ENCODE peak calls at places on chromosomes 3 and 15, in seven cellular contexts. One of them, this sample, is unnamed.

GRCh38 chr3:34011171-34012101 is 213.0 kb downstream of the PDCD6IP start:
- DNase-seq in left ventricle myocardium inferior: no peak
- DNase-seq in transverse colon: no peak
- DNase-seq in ovary: no peak
- DNase-seq in body of pancreas: no peak
- DNase-seq in psoas muscle: no peak
- DNase-seq in heart left ventricle: no peak
- DNase-seq in this sample: no peak

GRCh38 chr3:26623409-26624208 is 1.0 kb downstream of the LRRC3B start:
- DNase-seq in ovary: no peak
- DNase-seq in heart left ventricle: no peak
- DNase-seq in body of pancreas: no peak
- DNase-seq in left ventricle myocardium inferior: no peak
- DNase-seq in psoas muscle: no peak
- DNase-seq in transverse colon: no peak
- DNase-seq in this sample: no peak

GRCh38 chr3:151305778-151306157 is 10.9 kb downstream of the GPR87 start:
- DNase-seq in ovary: no peak
- DNase-seq in left ventricle myocardium inferior: no peak
- DNase-seq in heart left ventricle: no peak
- DNase-seq in transverse colon: no peak
- DNase-seq in body of pancreas: no peak
- DNase-seq in psoas muscle: no peak
- DNase-seq in this sample: no peak

GRCh38 chr3:66565301-66565700 is 64.5 kb upstream of the LRIG1 start:
- DNase-seq in psoas muscle: no peak
- DNase-seq in ovary: no peak
- DNase-seq in transverse colon: no peak
- DNase-seq in body of pancreas: no peak
- DNase-seq in heart left ventricle: no peak
- DNase-seq in left ventricle myocardium inferior: no peak
- DNase-seq in this sample: no peak

GRCh38 chr3:5314897-5315296 is 127.4 kb downstream of the EDEM1 start:
- DNase-seq in heart left ventricle: no peak
- DNase-seq in body of pancreas: no peak
- DNase-seq in psoas muscle: no peak
- DNase-seq in left ventricle myocardium inferior: no peak
- DNase-seq in transverse colon: no peak
- DNase-seq in ovary: no peak
- DNase-seq in this sample: no peak

GRCh38 chr3:186609247-186609868 is 3.5 kb upstream of the AHSG start:
- DNase-seq in ovary: no peak
- DNase-seq in left ventricle myocardium inferior: no peak
- DNase-seq in body of pancreas: peak; percentile 69
- DNase-seq in psoas muscle: no peak
- DNase-seq in transverse colon: no peak
- DNase-seq in heart left ventricle: no peak
- DNase-seq in this sample: no peak

GRCh38 chr3:128846501-128846900 is 32.9 kb upstream of the ACAD9 start:
- DNase-seq in transverse colon: no peak
- DNase-seq in ovary: no peak
- DNase-seq in psoas muscle: no peak
- DNase-seq in heart left ventricle: no peak
- DNase-seq in left ventricle myocardium inferior: no peak
- DNase-seq in body of pancreas: no peak
- DNase-seq in this sample: no peak

GRCh38 chr15:77538793-77539487 is 93.8 kb downstream of the LINGO1 start:
- DNase-seq in psoas muscle: no peak
- DNase-seq in body of pancreas: peak; percentile 95
- DNase-seq in heart left ventricle: peak; percentile 8
- DNase-seq in left ventricle myocardium inferior: no peak
- DNase-seq in transverse colon: peak; percentile 57
- DNase-seq in ovary: no peak
- DNase-seq in this sample: peak; percentile 58

GRCh38 chr15:24761704-24762302 is 86.2 kb downstream of the NPAP1 start:
- DNase-seq in psoas muscle: no peak
- DNase-seq in ovary: no peak
- DNase-seq in left ventricle myocardium inferior: no peak
- DNase-seq in transverse colon: no peak
- DNase-seq in body of pancreas: no peak
- DNase-seq in heart left ventricle: no peak
- DNase-seq in this sample: no peak

GRCh38 chr3:4935347-4935746 is 43.9 kb upstream of the BHLHE40 start:
- DNase-seq in left ventricle myocardium inferior: no peak
- DNase-seq in psoas muscle: no peak
- DNase-seq in ovary: no peak
- DNase-seq in transverse colon: no peak
- DNase-seq in heart left ventricle: no peak
- DNase-seq in body of pancreas: no peak
- DNase-seq in this sample: no peak

GRCh38 chr15:96693990-96694517 is 363.6 kb downstream of the NR2F2 start:
- DNase-seq in left ventricle myocardium inferior: no peak
- DNase-seq in body of pancreas: no peak
- DNase-seq in transverse colon: no peak
- DNase-seq in psoas muscle: no peak
- DNase-seq in heart left ventricle: no peak
- DNase-seq in ovary: no peak
- DNase-seq in this sample: no peak

GRCh38 chr3:143307613-143308183 is 188.1 kb downstream of the CHST2 start:
- DNase-seq in body of pancreas: no peak
- DNase-seq in transverse colon: no peak
- DNase-seq in heart left ventricle: peak; percentile 40
- DNase-seq in psoas muscle: no peak
- DNase-seq in ovary: peak; percentile 23
- DNase-seq in left ventricle myocardium inferior: no peak
- DNase-seq in this sample: no peak

GRCh38 chr3:157094751-157095480 is 65.0 kb downstream of the CCNL1 start:
- DNase-seq in body of pancreas: no peak
- DNase-seq in transverse colon: no peak
- DNase-seq in psoas muscle: no peak
- DNase-seq in ovary: no peak
- DNase-seq in heart left ventricle: no peak
- DNase-seq in left ventricle myocardium inferior: no peak
- DNase-seq in this sample: no peak

GRCh38 chr15:94028809-94029208 is 202.6 kb upstream of the MCTP2 start:
- DNase-seq in psoas muscle: no peak
- DNase-seq in body of pancreas: no peak
- DNase-seq in ovary: no peak
- DNase-seq in transverse colon: no peak
- DNase-seq in left ventricle myocardium inferior: no peak
- DNase-seq in heart left ventricle: no peak
- DNase-seq in this sample: no peak

GRCh38 chr15:55694652-55695150 is 48.3 kb downstream of the PRTG start:
- DNase-seq in psoas muscle: no peak
- DNase-seq in left ventricle myocardium inferior: no peak
- DNase-seq in ovary: no peak
- DNase-seq in heart left ventricle: no peak
- DNase-seq in body of pancreas: no peak
- DNase-seq in transverse colon: no peak
- DNase-seq in this sample: no peak

GRCh38 chr15:37695719-37696118 is 238.7 kb upstream of the TMCO5A start:
- DNase-seq in body of pancreas: no peak
- DNase-seq in ovary: no peak
- DNase-seq in transverse colon: no peak
- DNase-seq in psoas muscle: no peak
- DNase-seq in heart left ventricle: no peak
- DNase-seq in left ventricle myocardium inferior: no peak
- DNase-seq in this sample: no peak

GRCh38 chr15:94480289-94480834 is 249.0 kb downstream of the MCTP2 start:
- DNase-seq in transverse colon: no peak
- DNase-seq in body of pancreas: no peak
- DNase-seq in heart left ventricle: no peak
- DNase-seq in ovary: no peak
- DNase-seq in psoas muscle: no peak
- DNase-seq in left ventricle myocardium inferior: no peak
- DNase-seq in this sample: no peak

GRCh38 chr15:44780608-44781007 is 44.3 kb downstream of the TRIM69 start:
- DNase-seq in psoas muscle: no peak
- DNase-seq in heart left ventricle: no peak
- DNase-seq in transverse colon: no peak
- DNase-seq in ovary: no peak
- DNase-seq in body of pancreas: no peak
- DNase-seq in left ventricle myocardium inferior: no peak
- DNase-seq in this sample: no peak

GRCh38 chr15:78112551-78112950 is 18.7 kb downstream of the CIB2 start:
- DNase-seq in left ventricle myocardium inferior: no peak
- DNase-seq in heart left ventricle: no peak
- DNase-seq in ovary: no peak
- DNase-seq in psoas muscle: no peak
- DNase-seq in body of pancreas: no peak
- DNase-seq in transverse colon: no peak
- DNase-seq in this sample: no peak

GRCh38 chr3:113018461-113019181 is 27.8 kb downstream of the GTPBP8 start:
- DNase-seq in psoas muscle: no peak
- DNase-seq in transverse colon: no peak
- DNase-seq in left ventricle myocardium inferior: no peak
- DNase-seq in ovary: no peak
- DNase-seq in heart left ventricle: no peak
- DNase-seq in body of pancreas: no peak
- DNase-seq in this sample: no peak

GRCh38 chr3:185540705-185541104 is 11.7 kb downstream of the LIPH start:
- DNase-seq in ovary: no peak
- DNase-seq in psoas muscle: no peak
- DNase-seq in heart left ventricle: no peak
- DNase-seq in left ventricle myocardium inferior: no peak
- DNase-seq in body of pancreas: no peak
- DNase-seq in transverse colon: no peak
- DNase-seq in this sample: no peak

GRCh38 chr15:99438691-99439523 is 126.9 kb upstream of the MEF2A start:
- DNase-seq in ovary: peak; percentile 56
- DNase-seq in left ventricle myocardium inferior: no peak
- DNase-seq in transverse colon: peak; percentile 6
- DNase-seq in psoas muscle: no peak
- DNase-seq in body of pancreas: no peak
- DNase-seq in heart left ventricle: no peak
- DNase-seq in this sample: peak; percentile 17

GRCh38 chr3:116897382-116897781 is 187.8 kb downstream of the TUSC7 start:
- DNase-seq in ovary: no peak
- DNase-seq in transverse colon: no peak
- DNase-seq in heart left ventricle: no peak
- DNase-seq in left ventricle myocardium inferior: no peak
- DNase-seq in body of pancreas: no peak
- DNase-seq in psoas muscle: no peak
- DNase-seq in this sample: no peak

GRCh38 chr3:124860599-124860998 is 26.6 kb downstream of the ITGB5 start:
- DNase-seq in heart left ventricle: peak; percentile 89
- DNase-seq in ovary: no peak
- DNase-seq in body of pancreas: peak; percentile 70
- DNase-seq in psoas muscle: peak; percentile 78
- DNase-seq in left ventricle myocardium inferior: peak; percentile 48
- DNase-seq in transverse colon: peak; percentile 58
- DNase-seq in this sample: peak; percentile 87

GRCh38 chr3:16817201-16817600 is 67.6 kb upstream of the PLCL2 start:
- DNase-seq in body of pancreas: no peak
- DNase-seq in ovary: no peak
- DNase-seq in left ventricle myocardium inferior: no peak
- DNase-seq in psoas muscle: no peak
- DNase-seq in heart left ventricle: no peak
- DNase-seq in transverse colon: no peak
- DNase-seq in this sample: no peak

GRCh38 chr3:63969866-63970265 is 53.4 kb downstream of the PSMD6 start:
- DNase-seq in ovary: no peak
- DNase-seq in transverse colon: no peak
- DNase-seq in body of pancreas: no peak
- DNase-seq in heart left ventricle: no peak
- DNase-seq in left ventricle myocardium inferior: no peak
- DNase-seq in psoas muscle: no peak
- DNase-seq in this sample: no peak
- H3K4me1 ChIP-seq in ovary: peaks cover 9% of the 10 kb centered on the region
- H3K4me1 ChIP-seq in transverse colon: peaks cover 84% of the 10 kb centered on the region
- H3K4me1 ChIP-seq in body of pancreas: peaks cover 97% of the 10 kb centered on the region
- H3K4me1 ChIP-seq in heart left ventricle: peaks cover 70% of the 10 kb centered on the region
- H3K4me1 ChIP-seq in left ventricle myocardium inferior: peaks cover 72% of the 10 kb centered on the region
- H3K4me1 ChIP-seq in psoas muscle: peaks cover 68% of the 10 kb centered on the region
- H3K4me1 ChIP-seq in this sample: peaks cover 46% of the 10 kb centered on the region

DNA sequence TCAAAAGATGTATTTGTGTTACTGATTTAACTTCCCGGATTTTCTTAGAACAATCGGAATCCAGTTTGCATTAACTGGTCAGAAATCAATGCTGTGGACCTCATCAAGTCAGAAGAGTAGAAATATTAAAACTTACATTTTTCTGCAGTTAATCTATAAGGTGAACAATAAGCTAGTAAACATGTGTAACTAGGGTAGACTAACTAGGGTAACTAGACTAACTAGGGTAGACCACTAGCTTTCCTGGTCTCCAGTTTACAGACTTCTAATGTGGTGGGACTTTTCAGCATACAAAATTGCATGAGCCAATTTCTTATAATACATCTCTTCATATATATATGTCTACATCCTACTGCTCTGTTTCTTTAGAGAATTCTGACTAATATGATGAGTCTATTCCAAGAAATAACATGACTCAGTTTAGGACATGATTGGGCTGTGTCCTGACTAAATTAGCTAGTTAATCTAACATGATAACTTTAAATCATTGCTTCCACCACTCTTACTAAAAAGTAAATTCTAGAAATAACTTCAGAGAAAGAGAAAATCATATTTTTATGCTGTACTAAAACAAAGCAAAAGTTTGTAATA is 5.3 kb downstream of the PLSCR2 start:
- DNase-seq in ovary: no peak
- DNase-seq in body of pancreas: no peak
- DNase-seq in heart left ventricle: no peak
- DNase-seq in transverse colon: no peak
- DNase-seq in psoas muscle: no peak
- DNase-seq in left ventricle myocardium inferior: no peak
- DNase-seq in this sample: no peak
- H3K4me1 ChIP-seq in ovary: no peaks in the 10 kb centered on the region
- H3K4me1 ChIP-seq in body of pancreas: peaks cover 12% of the 10 kb centered on the region
- H3K4me1 ChIP-seq in heart left ventricle: peaks cover under 1% of the 10 kb centered on the region
- H3K4me1 ChIP-seq in transverse colon: peaks cover 6% of the 10 kb centered on the region
- H3K4me1 ChIP-seq in psoas muscle: no peaks in the 10 kb centered on the region
- H3K4me1 ChIP-seq in left ventricle myocardium inferior: peaks cover under 1% of the 10 kb centered on the region
- H3K4me1 ChIP-seq in this sample: peaks cover 2% of the 10 kb centered on the region

GRCh38 chr15:67782592-67782991 is 42.7 kb upstream of the SKOR1 start:
- DNase-seq in ovary: no peak
- DNase-seq in left ventricle myocardium inferior: no peak
- DNase-seq in body of pancreas: no peak
- DNase-seq in psoas muscle: no peak
- DNase-seq in transverse colon: no peak
- DNase-seq in heart left ventricle: no peak
- DNase-seq in this sample: no peak
- H3K4me1 ChIP-seq in ovary: no peaks in the 10 kb centered on the region
- H3K4me1 ChIP-seq in left ventricle myocardium inferior: no peaks in the 10 kb centered on the region
- H3K4me1 ChIP-seq in body of pancreas: peaks cover 13% of the 10 kb centered on the region
- H3K4me1 ChIP-seq in psoas muscle: no peaks in the 10 kb centered on the region
- H3K4me1 ChIP-seq in transverse colon: no peaks in the 10 kb centered on the region
- H3K4me1 ChIP-seq in heart left ventricle: no peaks in the 10 kb centered on the region
- H3K4me1 ChIP-seq in this sample: no peaks in the 10 kb centered on the region

DNA sequence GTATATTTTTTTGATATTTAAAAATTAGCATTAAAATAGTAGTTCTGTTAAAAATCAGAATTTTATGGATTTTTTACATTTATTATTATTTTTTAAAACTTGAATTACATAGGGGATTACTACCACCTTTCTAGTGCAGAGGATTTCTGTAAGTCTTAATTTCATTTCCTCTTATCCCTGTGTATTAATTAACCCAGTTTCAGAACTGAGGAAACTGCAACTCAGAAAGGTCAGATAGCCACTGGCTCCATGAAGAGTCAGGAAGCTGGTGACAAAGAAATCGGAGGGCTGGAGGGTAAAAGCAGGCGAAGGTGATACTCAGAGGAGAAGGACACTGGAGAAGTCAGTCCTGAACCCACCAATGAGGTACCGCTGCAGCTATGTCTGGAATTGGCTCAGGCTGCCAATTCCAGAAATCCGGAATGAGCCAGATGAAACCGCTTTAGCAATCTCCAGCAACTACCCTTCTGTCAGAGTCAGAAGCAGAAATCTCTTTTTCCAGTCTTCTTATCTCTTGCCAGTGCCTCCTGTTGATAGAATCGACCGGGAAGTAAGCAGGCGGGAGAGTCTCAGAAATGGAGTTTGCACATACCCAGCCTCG is 308.5 kb downstream of the SV2B start:
- DNase-seq in heart left ventricle: peak; percentile 32
- DNase-seq in left ventricle myocardium inferior: peak; percentile 14
- DNase-seq in ovary: no peak
- DNase-seq in transverse colon: no peak
- DNase-seq in body of pancreas: peak; percentile 54
- DNase-seq in psoas muscle: no peak
- DNase-seq in this sample: no peak
- H3K4me1 ChIP-seq in heart left ventricle: peaks cover 24% of the 10 kb centered on the region
- H3K4me1 ChIP-seq in left ventricle myocardium inferior: peaks cover 27% of the 10 kb centered on the region
- H3K4me1 ChIP-seq in ovary: no peaks in the 10 kb centered on the region
- H3K4me1 ChIP-seq in transverse colon: peaks cover 8% of the 10 kb centered on the region
- H3K4me1 ChIP-seq in body of pancreas: peaks cover 7% of the 10 kb centered on the region
- H3K4me1 ChIP-seq in psoas muscle: peaks cover 19% of the 10 kb centered on the region
- H3K4me1 ChIP-seq in this sample: peaks cover 7% of the 10 kb centered on the region

This sample was measured in tibial artery.